ENCODE peak calls at places on chromosomes 7 and 10, in four cellular contexts. O, V, Y and Z are unnamed samples.

GRCh38 chr7:131438969-131439368 is 111.3 kb downstream of the MKLN1 start:
- DNase-seq in O (no peak), V (no peak), Y (no peak), Z (no peak)

GRCh38 chr10:105291571-105291970 is 650.5 kb downstream of the SORCS3 start:
- DNase-seq in O (no peak), V (no peak), Y (no peak), Z (no peak)

GRCh38 chr7:54596747-54597146 is 54.6 kb downstream of the VSTM2A start:
- DNase-seq in O (peak), V (no peak), Y (no peak), Z (no peak)

GRCh38 chr7:133886797-133887196 is 240.3 kb upstream of the LRGUK start:
- DNase-seq in O (no peak), V (no peak), Y (no peak), Z (no peak)

GRCh38 chr7:44261239-44261638 is 60.5 kb downstream of the YKT6 start:
- DNase-seq in O (peak), V (no peak), Y (no peak), Z (no peak)

GRCh38 chr7:66741-67140 is 125.6 kb upstream of the FAM20C start:
- DNase-seq in O (no peak), V (no peak), Y (no peak), Z (no peak)

GRCh38 chr7:135322571-135323340 is 89.1 kb downstream of the STRA8 start:
- DNase-seq in O (no peak), V (no peak), Y (no peak), Z (no peak)

GRCh38 chr10:100186813-100187212 is 984 bp upstream of the ERLIN1 start:
- DNase-seq in O (peak), V (no peak), Y (no peak), Z (no peak)

GRCh38 chr7:155570991-155571390 is 24.6 kb upstream of the CNPY1 start:
- DNase-seq in O (no peak), V (no peak), Y (no peak), Z (no peak)

GRCh38 chr7:90917536-90917935 is 321.4 kb downstream of the CDK14 start:
- DNase-seq in O (no peak), V (no peak), Y (no peak), Z (no peak)

GRCh38 chr10:121481222-121481621 is 117.0 kb downstream of the FGFR2 start:
- DNase-seq in O (no peak), V (no peak), Y (no peak), Z (no peak)

GRCh38 chr10:75043256-75044121 is 68.0 kb upstream of the SAMD8 start:
- DNase-seq in O (peak), V (no peak), Y (peak), Z (no peak)

GRCh38 chr7:100476108-100476780 is 2.8 kb downstream of the TSC22D4 start:
- DNase-seq in O (no peak), V (no peak), Y (no peak), Z (no peak)

GRCh38 chr7:151039850-151040548 is 8.3 kb upstream of the ASIC3 start:
- DNase-seq in O (no peak), V (no peak), Y (no peak), Z (no peak)

GRCh38 chr10:114195079-114195478 is 15.9 kb downstream of the TDRD1 start:
- DNase-seq in O (no peak), V (no peak), Y (no peak), Z (no peak)

GRCh38 chr7:128121731-128122576 is 90.7 kb upstream of the LRRC4 start:
- DNase-seq in O (no peak), V (no peak), Y (no peak), Z (no peak)

GRCh38 chr10:119139464-119140067 is 25.9 kb downstream of the SFXN4 start:
- DNase-seq in O (peak), V (no peak), Y (peak), Z (no peak)

GRCh38 chr7:111370002-111370401 is 192.3 kb downstream of the IMMP2L start:
- DNase-seq in O (no peak), V (no peak), Y (no peak), Z (no peak)

GRCh38 chr7:9091282-9091681 is 657.9 kb downstream of the NXPH1 start:
- DNase-seq in O (no peak), V (no peak), Y (no peak), Z (no peak)

GRCh38 chr7:19098510-19098909 is 18.9 kb downstream of the TWIST1 start:
- DNase-seq in O (no peak), V (no peak), Y (no peak), Z (no peak)

GRCh38 chr7:149883452-149883861 is 9.7 kb downstream of the ATP6V0E2 start:
- DNase-seq in O (no peak), V (peak), Y (no peak), Z (no peak)

GRCh38 chr7:108327353-108327752 is 128.9 kb downstream of the NRCAM start:
- DNase-seq in O (no peak), V (no peak), Y (no peak), Z (no peak)

GRCh38 chr7:108455833-108456677 is at the start of gene NRCAM:
- DNase-seq in O (peak), V (no peak), Y (no peak), Z (peak)

GRCh38 chr10:5461201-5461585 is 38.2 kb downstream of the CALML5 start:
- DNase-seq in O (no peak), V (no peak), Y (no peak), Z (no peak)